ENCODE peak calls at places on chromosomes 2 and 18, in nine cellular contexts. Y is Panc1, L is Peyer's patch, V is cardiac muscle cell, N is pancreas, G is tibial artery, S is HCT116, F is endodermal cell, K is AG04450. T is an unnamed sample. For H3K27me3, the result is how much of the 10 kb centered on the place peaks cover.

GRCh38 chr2:171018522-171018921 is 89.5 kb downstream of the GORASP2 start:
- DNase-seq in Y (no peak), L (no peak), V (no peak), N (no peak), G (no peak), S (no peak), F (no peak), K (no peak), T (peak)

GRCh38 chr18:37484893-37485834 is 80.4 kb downstream of the CELF4 start:
- DNase-seq in Y (no peak), L (no peak), V (peak), N (peak), G (no peak), S (peak), F (peak), K (no peak), T (no peak)

GRCh38 chr18:6785001-6785400 is 55.5 kb downstream of the ARHGAP28 start:
- DNase-seq in Y (no peak), L (no peak), V (peak), N (no peak), G (no peak), S (no peak), F (no peak), K (no peak), T (no peak)

GRCh38 chr18:67117804-67118203 is 398.7 kb downstream of the DSEL start:
- DNase-seq in Y (no peak), L (no peak), V (no peak), N (no peak), G (no peak), S (no peak), F (no peak), K (no peak), T (no peak)

GRCh38 chr2:226981731-226982373 is 146.0 kb downstream of the RHBDD1 start:
- DNase-seq in Y (no peak), L (no peak), V (peak), N (no peak), G (no peak), S (no peak), F (no peak), K (no peak), T (no peak)

GRCh38 chr2:241901500-241902351 is 32.2 kb downstream of the RTP5 start:
- DNase-seq in Y (no peak), L (peak), V (peak), N (peak), G (no peak), S (no peak), F (peak), K (no peak), T (no peak)

GRCh38 chr18:74724186-74724585 is 126.5 kb downstream of the ZNF407 start:
- DNase-seq in Y (no peak), L (no peak), V (peak), N (no peak), G (no peak), S (no peak), F (no peak), K (peak), T (no peak)

GRCh38 chr18:74226666-74227065 is 65.1 kb downstream of the CYB5A start:
- DNase-seq in Y (no peak), L (no peak), V (no peak), N (no peak), G (no peak), S (no peak), F (no peak), K (no peak), T (no peak)

GRCh38 chr2:120831106-120831505 is 95.4 kb downstream of the GLI2 start:
- DNase-seq in Y (no peak), L (no peak), V (no peak), N (no peak), G (peak), S (no peak), F (no peak), K (no peak), T (no peak)

DNA sequence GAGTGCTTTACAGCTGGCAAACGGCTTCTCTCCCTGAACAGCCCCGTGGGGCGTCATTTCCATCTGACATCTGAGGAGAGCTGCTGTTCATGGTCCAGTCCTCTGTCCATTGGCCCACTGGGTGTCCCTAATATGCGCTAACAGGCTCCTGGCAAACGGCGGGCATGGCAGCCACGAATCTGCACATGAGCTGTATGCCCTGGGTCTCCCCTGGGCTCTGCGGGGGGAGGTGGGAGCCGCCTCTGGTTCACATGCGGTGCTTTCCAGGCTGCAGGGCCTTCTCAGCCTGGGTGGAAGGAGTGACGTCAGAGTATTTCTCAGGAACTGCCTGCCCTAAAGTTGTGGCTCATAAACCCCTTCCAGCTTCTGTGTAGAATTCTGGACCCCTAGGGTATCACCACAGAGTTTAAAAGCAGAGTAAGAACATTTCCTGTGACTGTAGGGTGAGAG is 73.2 kb downstream of the LRRFIP1 start:
- DNase-seq in Y (no peak), L (peak), V (peak), N (no peak), G (peak), S (no peak), F (no peak), K (no peak), T (peak)
- H3K4me3 ChIP-seq in Y (peak), L (no peak), V (no peak), N (no peak), G (no peak), S (no peak), F (no peak), K (no peak), T (peak)

GRCh38 chr2:237067985-237068576 is 17.6 kb upstream of the COPS8 start:
- DNase-seq in Y (no peak), L (no peak), V (peak), N (no peak), G (no peak), S (no peak), F (no peak), K (no peak), T (no peak)
- TF ChIP-seq CTCF in Y (no peak), L (no peak), V (peak), N (no peak), G (no peak), S (no peak), F (peak), K (peak), T (no peak)

GRCh38 chr2:12806535-12806934 is 89.8 kb downstream of the TRIB2 start:
- DNase-seq in Y (no peak), L (no peak), V (no peak), N (no peak), G (no peak), S (no peak), F (no peak), K (no peak), T (no peak)
- H3K27me3 ChIP-seq in Y (under half), L (under half), V (under half), N (under half), G (under half), S (under half), F (under half), K (under half), T (under half)

GRCh38 chr2:169001116-169001815 is 29.9 kb downstream of the ABCB11 start:
- DNase-seq in Y (no peak), L (no peak), V (peak), N (no peak), G (no peak), S (no peak), F (no peak), K (no peak), T (no peak)
- H3K4me3 ChIP-seq in Y (no peak), L (no peak), V (no peak), N (no peak), G (no peak), S (no peak), F (no peak), K (no peak), T (no peak)

T was measured in GM06990.